ENCODE peak calls at places on chromosomes 1 and 21, in five cellular contexts. Y, S, M, O and R are unnamed samples.

GRCh38 chr21:35850542-35851103 is 209.7 kb downstream of the SETD4 start:
- DNase-seq in S (no peak), Y (no peak), M (no peak), O (no peak), R (no peak)

GRCh38 chr1:153693466-153693865 is 15.0 kb downstream of the NPR1 start:
- DNase-seq in Y (no peak), O (no peak), S (no peak), M (no peak), R (no peak)

GRCh38 chr1:12650001-12650421 is 6.1 kb downstream of the AADACL4 start:
- DNase-seq in S (peak), O (no peak), Y (no peak), M (no peak), R (no peak)

GRCh38 chr1:107964397-107965111 is 426 bp downstream of the VAV3 start:
- DNase-seq in S (peak), Y (peak), O (no peak), M (no peak), R (no peak)

GRCh38 chr21:35120631-35121180 is 71.6 kb upstream of the RUNX1 start:
- DNase-seq in Y (no peak), M (no peak), S (no peak), O (no peak), R (no peak)

GRCh38 chr1:246350745-246351144 is 156.3 kb downstream of the SMYD3 start:
- DNase-seq in O (no peak), M (no peak), S (no peak), Y (no peak), R (no peak)

GRCh38 chr1:196209983-196210382 is 398.3 kb downstream of the KCNT2 start:
- DNase-seq in O (no peak), M (no peak), Y (no peak), S (peak), R (no peak)

GRCh38 chr1:186535388-186536133 is 74.6 kb upstream of the PDC start:
- DNase-seq in M (peak), Y (no peak), S (peak), O (no peak), R (peak)

GRCh38 chr1:87869563-87869962 is 540.9 kb downstream of the LMO4 start:
- DNase-seq in M (no peak), O (no peak), Y (no peak), S (peak), R (peak)